ENCODE peak calls at places on chromosomes 7 and 10, in nine cellular contexts. L is neuronal stem cell; B is nephron progenitor cell; A is GM06990; U is kidney tubule cell; P is CD4-positive, CD25-positive, alpha-beta regulatory T cell; E is A172; R is EL; H is T1000. M is an unnamed sample.
A peak's percentile ranks its signal among the peaks of the same experiment; 100 is the strongest.

GRCh38 chr10:63256047-63256773 is 123.1 kb downstream of the NRBF2 start:
- DNase-seq in P (no peak), A (no peak), L (no peak), H (no peak), R (no peak), B (no peak), U (no peak), E (no peak), M (no peak)

GRCh38 chr7:158003441-158004122 is 584.0 kb downstream of the PTPRN2 start:
- DNase-seq in H (no peak), A (no peak), R (no peak), E (no peak), U (no peak), L (no peak), B (no peak), P (no peak), M (no peak)

GRCh38 chr7:151115836-151116418 is 29.7 kb downstream of the AGAP3 start:
- DNase-seq in H (no peak), A (no peak), E (peak; percentile 65), R (no peak), P (no peak), L (no peak), U (peak; percentile 90), B (no peak), M (peak; percentile 58)

GRCh38 chr10:8102708-8103401 is 48.4 kb downstream of the GATA3 start:
- DNase-seq in L (no peak), P (no peak), R (no peak), H (no peak), A (peak; percentile 52), E (no peak), U (no peak), B (no peak), M (no peak)

GRCh38 chr10:58784361-58784760 is 271.7 kb downstream of the BICC1 start:
- DNase-seq in B (no peak), R (no peak), H (no peak), E (no peak), P (no peak), L (no peak), A (no peak), U (no peak), M (no peak)

GRCh38 chr10:47030191-47030698 is 119.0 kb downstream of the PTPN20 start:
- DNase-seq in L (no peak), H (no peak), R (no peak), A (no peak), E (no peak), U (no peak), B (no peak), P (no peak), M (no peak)

GRCh38 chr7:127678947-127679346 is 27.0 kb downstream of the SND1 start:
- DNase-seq in P (no peak), R (peak; percentile 51), L (no peak), E (peak; percentile 12), U (no peak), B (no peak), A (no peak), H (no peak), M (no peak)

GRCh38 chr7:114081606-114082425 is 163.0 kb upstream of the PPP1R3A start:
- DNase-seq in B (no peak), E (peak; percentile 47), L (peak; percentile 39), R (peak; percentile 40), A (no peak), H (no peak), U (peak; percentile 69), P (no peak), M (peak; percentile 81)

GRCh38 chr7:101586971-101587370 is 42.1 kb downstream of the MYL10 start:
- DNase-seq in B (no peak), A (no peak), P (no peak), L (no peak), H (no peak), U (no peak), R (no peak), E (no peak), M (no peak)

GRCh38 chr10:31866118-31866670 is 62.4 kb downstream of the ARHGAP12 start:
- DNase-seq in P (no peak), H (no peak), B (no peak), L (no peak), U (peak; percentile 30), A (no peak), E (peak; percentile 35), R (no peak), M (no peak)

GRCh38 chr10:75967491-75967890 is 536.1 kb downstream of the LRMDA start:
- DNase-seq in H (no peak), U (no peak), P (no peak), B (peak; percentile 49), A (no peak), L (peak; percentile 5), R (no peak), E (no peak), M (peak; percentile 79)

GRCh38 chr7:141456298-141456697 is 94.9 kb upstream of the AGK start:
- DNase-seq in L (no peak), B (no peak), U (peak; percentile 88), H (no peak), A (no peak), R (peak; percentile 68), P (no peak), E (no peak), M (no peak)

GRCh38 chr10:53744746-53745145 is 972.2 kb upstream of the MBL2 start:
- DNase-seq in E (no peak), A (no peak), R (no peak), H (no peak), U (no peak), B (no peak), P (no peak), L (no peak), M (no peak)

GRCh38 chr10:59387951-59388431 is 25.6 kb upstream of the FAM13C start:
- DNase-seq in P (no peak), L (peak; percentile 80), A (no peak), B (no peak), U (peak; percentile 94), E (peak; percentile 97), H (peak; percentile 57), R (peak; percentile 91), M (no peak)

GRCh38 chr7:85001493-85002345 is 185.1 kb downstream of the SEMA3D start:
- DNase-seq in B (no peak), R (no peak), L (no peak), U (no peak), E (peak; percentile 26), H (no peak), P (no peak), A (no peak), M (no peak)

GRCh38 chr7:280461-280860 is 9.5 kb upstream of the FOXL3 start:
- DNase-seq in R (no peak), U (no peak), B (no peak), L (no peak), P (no peak), H (no peak), A (no peak), E (no peak), M (no peak)

GRCh38 chr7:36430881-36431280 is 41.2 kb downstream of the ANLN start:
- DNase-seq in P (no peak), H (no peak), U (no peak), L (no peak), A (no peak), B (no peak), R (no peak), E (no peak), M (no peak)